ENCODE peak calls at places on chromosomes 7 and 10, in four cellular contexts. One of them, this sample, is unnamed.

GRCh38 chr10:87619705-87620104 is 40.0 kb upstream of the PAPSS2 start:
- DNase-seq in HCT116: no peak
- DNase-seq in Peyer's patch: no peak
- DNase-seq in colonic mucosa: no peak
- DNase-seq in this sample: peak; percentile 67

GRCh38 chr7:15554081-15554480 is 7.7 kb downstream of the AGMO start:
- DNase-seq in Peyer's patch: no peak
- DNase-seq in colonic mucosa: no peak
- DNase-seq in HCT116: no peak
- DNase-seq in this sample: no peak

GRCh38 chr10:7092603-7093002 is 318.2 kb downstream of the SFMBT2 start:
- DNase-seq in HCT116: no peak
- DNase-seq in colonic mucosa: no peak
- DNase-seq in Peyer's patch: no peak
- DNase-seq in this sample: no peak

GRCh38 chr10:103273026-103273425 is 3.9 kb upstream of the INA start:
- DNase-seq in Peyer's patch: no peak
- DNase-seq in HCT116: peak; percentile 95
- DNase-seq in colonic mucosa: no peak
- DNase-seq in this sample: no peak

GRCh38 chr10:7541137-7542087 is 125.4 kb downstream of the ITIH5 start:
- DNase-seq in HCT116: no peak
- DNase-seq in colonic mucosa: peak; percentile 26
- DNase-seq in Peyer's patch: no peak
- DNase-seq in this sample: no peak

GRCh38 chr7:90613088-90613498 is 17.0 kb downstream of the CDK14 start:
- DNase-seq in colonic mucosa: no peak
- DNase-seq in Peyer's patch: no peak
- DNase-seq in HCT116: no peak
- DNase-seq in this sample: no peak

GRCh38 chr10:72069751-72070501 is 18.4 kb downstream of the SPOCK2 start:
- DNase-seq in HCT116: no peak
- DNase-seq in Peyer's patch: no peak
- DNase-seq in colonic mucosa: no peak
- DNase-seq in this sample: no peak

GRCh38 chr7:87100326-87100725 is 40.9 kb upstream of the ELAPOR2 start:
- DNase-seq in colonic mucosa: no peak
- DNase-seq in HCT116: no peak
- DNase-seq in Peyer's patch: no peak
- DNase-seq in this sample: no peak

GRCh38 chr7:87474533-87475358 is 734 bp downstream of the ABCB4 start:
- DNase-seq in HCT116: no peak
- DNase-seq in Peyer's patch: no peak
- DNase-seq in colonic mucosa: peak; percentile 32
- DNase-seq in this sample: no peak

GRCh38 chr7:122482212-122482611 is 177.7 kb upstream of the FEZF1 start:
- DNase-seq in colonic mucosa: no peak
- DNase-seq in Peyer's patch: no peak
- DNase-seq in HCT116: no peak
- DNase-seq in this sample: no peak

GRCh38 chr7:41447106-41448042 is 255.5 kb downstream of the INHBA start:
- DNase-seq in Peyer's patch: no peak
- DNase-seq in HCT116: no peak
- DNase-seq in colonic mucosa: no peak
- DNase-seq in this sample: no peak

GRCh38 chr10:30041394-30042105 is 17.8 kb downstream of the JCAD start:
- DNase-seq in Peyer's patch: no peak
- DNase-seq in colonic mucosa: no peak
- DNase-seq in HCT116: no peak
- DNase-seq in this sample: no peak

GRCh38 chr10:59905735-59906416 is 480 bp downstream of the CCDC6 start:
- DNase-seq in Peyer's patch: no peak
- DNase-seq in colonic mucosa: no peak
- DNase-seq in HCT116: no peak
- DNase-seq in this sample: peak; percentile 71

GRCh38 chr10:30858499-30858898 is 173.2 kb downstream of the ZNF438 start:
- DNase-seq in Peyer's patch: no peak
- DNase-seq in colonic mucosa: no peak
- DNase-seq in HCT116: no peak
- DNase-seq in this sample: no peak

GRCh38 chr10:16441106-16441850 is 4.5 kb downstream of the PTER start:
- DNase-seq in Peyer's patch: no peak
- DNase-seq in colonic mucosa: no peak
- DNase-seq in HCT116: no peak
- DNase-seq in this sample: no peak

GRCh38 chr7:118186491-118186890 is 2.5 kb downstream of the LSM8 start:
- DNase-seq in colonic mucosa: no peak
- DNase-seq in HCT116: no peak
- DNase-seq in Peyer's patch: no peak
- DNase-seq in this sample: no peak

GRCh38 chr10:97278491-97278989 is 13.9 kb downstream of the ARHGAP19 start:
- DNase-seq in colonic mucosa: no peak
- DNase-seq in HCT116: peak; percentile 33
- DNase-seq in Peyer's patch: no peak
- DNase-seq in this sample: no peak

GRCh38 chr10:132884041-132884440 is 58.3 kb downstream of the CFAP46 start:
- DNase-seq in Peyer's patch: peak; percentile 40
- DNase-seq in HCT116: no peak
- DNase-seq in colonic mucosa: no peak
- DNase-seq in this sample: peak; percentile 54

GRCh38 chr10:110005716-110006115 is 2.1 kb upstream of the ADD3 start:
- DNase-seq in Peyer's patch: peak; percentile 63
- DNase-seq in HCT116: no peak
- DNase-seq in colonic mucosa: peak; percentile 58
- DNase-seq in this sample: no peak

GRCh38 chr7:1455241-1455939 is 3.9 kb downstream of the MICALL2 start:
- DNase-seq in colonic mucosa: peak; percentile 82
- DNase-seq in Peyer's patch: peak; percentile 88
- DNase-seq in HCT116: peak; percentile 63
- DNase-seq in this sample: peak; percentile 93

GRCh38 chr7:22597845-22598244 is 97.9 kb upstream of the STEAP1B start:
- DNase-seq in Peyer's patch: no peak
- DNase-seq in colonic mucosa: no peak
- DNase-seq in HCT116: no peak
- DNase-seq in this sample: no peak

GRCh38 chr7:47284691-47285246 is 297.1 kb downstream of the TNS3 start:
- DNase-seq in HCT116: no peak
- DNase-seq in Peyer's patch: no peak
- DNase-seq in colonic mucosa: peak; percentile 18
- DNase-seq in this sample: no peak

GRCh38 chr10:82683989-82684388 is 809.0 kb downstream of the NRG3 start:
- DNase-seq in colonic mucosa: no peak
- DNase-seq in HCT116: no peak
- DNase-seq in Peyer's patch: no peak
- DNase-seq in this sample: no peak

GRCh38 chr7:86953653-86954336 is 105.7 kb downstream of the ELAPOR2 start:
- DNase-seq in Peyer's patch: no peak
- DNase-seq in colonic mucosa: no peak
- DNase-seq in HCT116: no peak
- DNase-seq in this sample: no peak

GRCh38 chr7:18866359-18867036 is 250.9 kb downstream of the TWIST1 start:
- DNase-seq in HCT116: peak; percentile 43
- DNase-seq in colonic mucosa: peak; percentile 34
- DNase-seq in Peyer's patch: no peak
- DNase-seq in this sample: no peak

GRCh38 chr7:71077743-71078476 is 54.0 kb upstream of the GALNT17 start:
- DNase-seq in Peyer's patch: no peak
- DNase-seq in colonic mucosa: no peak
- DNase-seq in HCT116: no peak
- DNase-seq in this sample: no peak

GRCh38 chr7:116492654-116493109 is 6.9 kb upstream of the CAV2 start:
- DNase-seq in Peyer's patch: no peak
- DNase-seq in colonic mucosa: no peak
- DNase-seq in HCT116: no peak
- DNase-seq in this sample: no peak

GRCh38 chr7:36565792-36566356 is 158.4 kb downstream of the AOAH start:
- DNase-seq in Peyer's patch: no peak
- DNase-seq in HCT116: no peak
- DNase-seq in colonic mucosa: no peak
- DNase-seq in this sample: no peak

GRCh38 chr7:1825877-1826741 is 156.0 kb downstream of the ELFN1 start:
- DNase-seq in Peyer's patch: peak; percentile 36
- DNase-seq in colonic mucosa: no peak
- DNase-seq in HCT116: no peak
- DNase-seq in this sample: peak; percentile 56

GRCh38 chr7:132353902-132354301 is 222.4 kb downstream of the PLXNA4 start:
- DNase-seq in Peyer's patch: no peak
- DNase-seq in HCT116: no peak
- DNase-seq in colonic mucosa: no peak
- DNase-seq in this sample: no peak

GRCh38 chr7:125984795-125985194 is 1055.2 kb upstream of the POT1 start:
- DNase-seq in HCT116: no peak
- DNase-seq in Peyer's patch: no peak
- DNase-seq in colonic mucosa: no peak
- DNase-seq in this sample: no peak

GRCh38 chr7:157519798-157520244 is 183.0 kb downstream of the DNAJB6 start:
- DNase-seq in HCT116: no peak
- DNase-seq in colonic mucosa: no peak
- DNase-seq in Peyer's patch: peak; percentile 30
- DNase-seq in this sample: peak; percentile 53
- H3K9me3 ChIP-seq in HCT116: no peaks in the 10 kb centered on the region
- H3K9me3 ChIP-seq in colonic mucosa: no peaks in the 10 kb centered on the region
- H3K9me3 ChIP-seq in Peyer's patch: no peaks in the 10 kb centered on the region
- H3K9me3 ChIP-seq in this sample: no peaks in the 10 kb centered on the region

GRCh38 chr7:72112992-72113391 is 299.1 kb downstream of the CALN1 start:
- DNase-seq in Peyer's patch: no peak
- DNase-seq in colonic mucosa: no peak
- DNase-seq in HCT116: no peak
- DNase-seq in this sample: no peak

GRCh38 chr7:72109566-72109965 is 302.6 kb downstream of the CALN1 start:
- DNase-seq in HCT116: no peak
- DNase-seq in Peyer's patch: no peak
- DNase-seq in colonic mucosa: no peak
- DNase-seq in this sample: no peak

GRCh38 chr7:72118366-72118765 is 293.8 kb downstream of the CALN1 start:
- DNase-seq in colonic mucosa: no peak
- DNase-seq in HCT116: no peak
- DNase-seq in Peyer's patch: no peak
- DNase-seq in this sample: no peak

GRCh38 chr7:72112530-72112929 is 299.6 kb downstream of the CALN1 start:
- DNase-seq in colonic mucosa: no peak
- DNase-seq in Peyer's patch: no peak
- DNase-seq in HCT116: no peak
- DNase-seq in this sample: no peak

GRCh38 chr7:72114129-72114528 is 298.0 kb downstream of the CALN1 start:
- DNase-seq in HCT116: no peak
- DNase-seq in colonic mucosa: no peak
- DNase-seq in Peyer's patch: no peak
- DNase-seq in this sample: no peak
- H3K9me3 ChIP-seq in HCT116: peaks cover 4% of the 10 kb centered on the region
- H3K9me3 ChIP-seq in colonic mucosa: no peaks in the 10 kb centered on the region
- H3K9me3 ChIP-seq in Peyer's patch: no peaks in the 10 kb centered on the region
- H3K9me3 ChIP-seq in this sample: no peaks in the 10 kb centered on the region

DNA sequence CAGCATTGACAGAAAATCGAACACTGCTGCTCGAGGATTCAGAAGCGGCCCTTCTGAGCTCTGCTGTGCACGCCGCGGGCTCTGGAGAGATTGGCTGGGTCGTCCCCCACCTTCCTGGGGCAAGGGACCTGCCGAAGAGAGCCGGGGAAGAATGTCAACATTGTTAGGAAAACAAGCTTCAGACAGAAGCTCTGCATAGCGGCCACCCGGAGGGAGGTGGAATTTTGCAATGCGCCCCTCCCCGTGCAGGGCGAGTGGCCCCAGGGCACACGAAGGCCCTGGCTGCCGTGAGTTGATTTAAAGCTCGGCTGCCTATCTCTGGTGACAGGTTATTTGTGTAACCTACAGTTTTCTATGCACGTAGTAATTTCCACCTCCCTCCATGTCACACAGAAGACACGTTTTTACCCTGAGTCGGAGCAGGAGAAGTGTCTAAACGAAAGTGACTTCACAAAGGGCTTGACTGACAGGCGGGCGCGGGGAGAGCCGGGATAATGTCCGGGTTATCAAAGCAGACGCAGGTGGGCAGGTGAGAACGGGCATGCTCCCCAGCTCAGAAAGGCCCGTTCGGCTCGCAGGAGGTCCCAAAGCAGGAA is 84.7 kb downstream of the PDGFA start:
- DNase-seq in HCT116: no peak
- DNase-seq in colonic mucosa: peak; percentile 50
- DNase-seq in Peyer's patch: no peak
- DNase-seq in this sample: no peak
- H3K9me3 ChIP-seq in HCT116: no peaks in the 10 kb centered on the region
- H3K9me3 ChIP-seq in colonic mucosa: no peaks in the 10 kb centered on the region
- H3K9me3 ChIP-seq in Peyer's patch: no peaks in the 10 kb centered on the region
- H3K9me3 ChIP-seq in this sample: no peaks in the 10 kb centered on the region

GRCh38 chr10:73853196-73853595 is 21.2 kb downstream of the CAMK2G start:
- DNase-seq in Peyer's patch: no peak
- DNase-seq in colonic mucosa: no peak
- DNase-seq in HCT116: no peak
- DNase-seq in this sample: no peak

GRCh38 chr10:73847031-73847430 is 27.3 kb downstream of the CAMK2G start:
- DNase-seq in HCT116: no peak
- DNase-seq in colonic mucosa: no peak
- DNase-seq in Peyer's patch: peak; percentile 22
- DNase-seq in this sample: no peak

GRCh38 chr10:73848821-73849489 is 25.4 kb downstream of the CAMK2G start:
- DNase-seq in colonic mucosa: peak; percentile 88
- DNase-seq in HCT116: peak; percentile 47
- DNase-seq in Peyer's patch: peak; percentile 91
- DNase-seq in this sample: peak; percentile 88

GRCh38 chr10:73850863-73851461 is 23.4 kb downstream of the CAMK2G start:
- DNase-seq in colonic mucosa: no peak
- DNase-seq in HCT116: no peak
- DNase-seq in Peyer's patch: no peak
- DNase-seq in this sample: peak; percentile 86

DNA sequence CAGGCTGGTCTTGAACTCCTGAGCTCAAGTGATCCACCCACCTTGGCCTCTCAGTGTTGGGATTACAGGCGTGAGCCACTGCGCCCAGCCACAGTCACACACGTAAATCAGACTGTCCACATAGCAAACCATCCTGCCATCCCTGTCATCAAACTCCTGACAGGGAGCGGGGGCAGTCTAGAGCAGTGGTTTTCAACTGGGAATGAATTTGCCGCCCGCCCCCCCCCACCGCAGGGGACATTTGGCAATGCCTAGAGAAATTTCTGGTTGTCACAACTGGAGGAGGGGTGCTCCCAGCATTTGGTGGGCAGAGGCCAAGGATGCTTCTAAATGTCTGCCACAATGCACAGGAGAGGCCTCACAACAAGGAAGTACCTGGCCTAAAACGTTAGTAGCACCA is 24.1 kb downstream of the CAMK2G start:
- DNase-seq in Peyer's patch: peak; percentile 43
- DNase-seq in colonic mucosa: no peak
- DNase-seq in HCT116: no peak
- DNase-seq in this sample: no peak
- H3K9me3 ChIP-seq in Peyer's patch: no peaks in the 10 kb centered on the region
- H3K9me3 ChIP-seq in colonic mucosa: no peaks in the 10 kb centered on the region
- H3K9me3 ChIP-seq in HCT116: no peaks in the 10 kb centered on the region
- H3K9me3 ChIP-seq in this sample: no peaks in the 10 kb centered on the region

GRCh38 chr7:140068033-140068432 is 5.3 kb upstream of the PARP12 start:
- DNase-seq in HCT116: no peak
- DNase-seq in colonic mucosa: no peak
- DNase-seq in Peyer's patch: no peak
- DNase-seq in this sample: no peak
- H3K9me3 ChIP-seq in HCT116: peaks cover 9% of the 10 kb centered on the region
- H3K9me3 ChIP-seq in colonic mucosa: no peaks in the 10 kb centered on the region
- H3K9me3 ChIP-seq in Peyer's patch: no peaks in the 10 kb centered on the region
- H3K9me3 ChIP-seq in this sample: peaks cover 8% of the 10 kb centered on the region

GRCh38 chr7:17022915-17023314 is 141.1 kb upstream of the AGR3 start:
- DNase-seq in HCT116: no peak
- DNase-seq in Peyer's patch: no peak
- DNase-seq in colonic mucosa: no peak
- DNase-seq in this sample: no peak
- H3K9me3 ChIP-seq in HCT116: no peaks in the 10 kb centered on the region
- H3K9me3 ChIP-seq in Peyer's patch: no peaks in the 10 kb centered on the region
- H3K9me3 ChIP-seq in colonic mucosa: no peaks in the 10 kb centered on the region
- H3K9me3 ChIP-seq in this sample: no peaks in the 10 kb centered on the region

This sample was measured in upper lobe of right lung.